ENCODE peak calls at places on chromosomes 3 and 15, in four cellular contexts. K, P, A and R are unnamed samples.

GRCh38 chr3:14550651-14551611 is 10.8 kb upstream of the GRIP2 start:
- DNase-seq in K (peak), P (no peak), A (no peak), R (no peak)

GRCh38 chr3:16801698-16802097 is 83.1 kb upstream of the PLCL2 start:
- DNase-seq in K (peak), P (no peak), A (no peak), R (peak)

GRCh38 chr15:79811406-79812405 is 85.1 kb downstream of the MTHFS start:
- DNase-seq in K (peak), P (peak), A (no peak), R (peak)

GRCh38 chr3:10366681-10367101 is 45.8 kb upstream of the SEC13 start:
- DNase-seq in K (peak), P (no peak), A (no peak), R (peak)

GRCh38 chr3:27617552-27617951 is 104.6 kb downstream of the EOMES start:
- DNase-seq in K (no peak), P (no peak), A (no peak), R (no peak)

GRCh38 chr3:176906046-176906905 is 291.0 kb downstream of the TBL1XR1 start:
- DNase-seq in K (peak), P (peak), A (no peak), R (peak)

GRCh38 chr15:32682569-32682968 is 35.2 kb upstream of the GREM1 start:
- DNase-seq in K (peak), P (no peak), A (no peak), R (no peak)

GRCh38 chr3:53234130-53234840 is 21.5 kb downstream of the TKT start:
- DNase-seq in K (no peak), P (no peak), A (no peak), R (no peak)

GRCh38 chr3:170835346-170835745 is 34.6 kb downstream of the RPL22L1 start:
- DNase-seq in K (no peak), P (peak), A (no peak), R (no peak)

GRCh38 chr3:13262493-13263211 is 157.5 kb downstream of the NUP210 start:
- DNase-seq in K (peak), P (no peak), A (no peak), R (no peak)

GRCh38 chr3:186670148-186670547 is 4.3 kb downstream of the HRG start:
- DNase-seq in K (no peak), P (no peak), A (no peak), R (no peak)

GRCh38 chr3:52218454-52218853 is 7.0 kb downstream of the TLR9 start:
- DNase-seq in K (no peak), P (no peak), A (no peak), R (no peak)

GRCh38 chr15:57165992-57166391 is 210.3 kb upstream of the CGNL1 start:
- DNase-seq in K (peak), P (no peak), A (no peak), R (no peak)

GRCh38 chr15:87707076-87707475 is 549.5 kb downstream of the NTRK3 start:
- DNase-seq in K (no peak), P (no peak), A (no peak), R (no peak)

GRCh38 chr3:71476950-71477349 is 106.6 kb downstream of the FOXP1 start:
- DNase-seq in K (no peak), P (no peak), A (no peak), R (no peak)

GRCh38 chr15:89326316-89326715 is 8.3 kb downstream of the POLG start:
- DNase-seq in K (no peak), P (no peak), A (no peak), R (no peak)

GRCh38 chr3:13148561-13149330 is 75.5 kb upstream of the IQSEC1 start:
- DNase-seq in K (no peak), P (no peak), A (no peak), R (no peak)

GRCh38 chr3:50610992-50611463 is 546 bp downstream of the CISH start:
- DNase-seq in K (no peak), P (no peak), A (no peak), R (no peak)

GRCh38 chr3:39264053-39264452 is 15.8 kb downstream of the CX3CR1 start:
- DNase-seq in K (no peak), P (no peak), A (no peak), R (no peak)

GRCh38 chr3:23685484-23686258 is 120.1 kb upstream of the UBE2E1 start:
- DNase-seq in K (peak), P (peak), A (no peak), R (peak)

GRCh38 chr15:93943607-93944006 is 287.8 kb upstream of the MCTP2 start:
- DNase-seq in K (peak), P (peak), A (no peak), R (no peak)

GRCh38 chr15:48385431-48385830 is 54.2 kb downstream of the DUT start:
- DNase-seq in K (peak), P (no peak), A (no peak), R (peak)

GRCh38 chr3:79928687-79929408 is 161.1 kb upstream of the ROBO1 start:
- DNase-seq in K (no peak), P (no peak), A (no peak), R (no peak)

GRCh38 chr3:107082527-107082926 is 294.7 kb upstream of the CCDC54 start:
- DNase-seq in K (peak), P (no peak), A (no peak), R (no peak)

GRCh38 chr3:133124511-133124910 is 86.3 kb downstream of the TMEM108 start:
- DNase-seq in K (no peak), P (peak), A (no peak), R (no peak)

GRCh38 chr3:197003461-197004385 is 25.9 kb downstream of the MELTF start:
- DNase-seq in K (no peak), P (peak), A (peak), R (no peak)

GRCh38 chr3:171123913-171124312 is 97.4 kb upstream of the SLC2A2 start:
- DNase-seq in K (no peak), P (no peak), A (no peak), R (no peak)

GRCh38 chr15:78396976-78397375 is 41.0 kb upstream of the IREB2 start:
- DNase-seq in K (peak), P (no peak), A (peak), R (no peak)

GRCh38 chr15:94596707-94597106 is 365.3 kb downstream of the MCTP2 start:
- DNase-seq in K (no peak), P (no peak), A (no peak), R (no peak)

GRCh38 chr3:113151475-113152031 is 59.8 kb upstream of the BOC start:
- DNase-seq in K (no peak), P (no peak), A (no peak), R (no peak)

GRCh38 chr3:156902916-156903315 is 76.8 kb downstream of the LEKR1 start:
- DNase-seq in K (no peak), P (no peak), A (no peak), R (no peak)

GRCh38 chr15:33330931-33331330 is 20.2 kb downstream of the RYR3 start:
- DNase-seq in K (no peak), P (no peak), A (no peak), R (no peak)

GRCh38 chr3:37863949-37864822 is 2.5 kb downstream of the CTDSPL start:
- DNase-seq in K (no peak), P (peak), A (peak), R (no peak)

GRCh38 chr3:180102134-180102533 is 65.4 kb upstream of the PEX5L start:
- DNase-seq in K (no peak), P (no peak), A (peak), R (no peak)

GRCh38 chr3:76698136-76698535 is 341.8 kb upstream of the ROBO2 start:
- DNase-seq in K (no peak), P (no peak), A (no peak), R (no peak)

DNA sequence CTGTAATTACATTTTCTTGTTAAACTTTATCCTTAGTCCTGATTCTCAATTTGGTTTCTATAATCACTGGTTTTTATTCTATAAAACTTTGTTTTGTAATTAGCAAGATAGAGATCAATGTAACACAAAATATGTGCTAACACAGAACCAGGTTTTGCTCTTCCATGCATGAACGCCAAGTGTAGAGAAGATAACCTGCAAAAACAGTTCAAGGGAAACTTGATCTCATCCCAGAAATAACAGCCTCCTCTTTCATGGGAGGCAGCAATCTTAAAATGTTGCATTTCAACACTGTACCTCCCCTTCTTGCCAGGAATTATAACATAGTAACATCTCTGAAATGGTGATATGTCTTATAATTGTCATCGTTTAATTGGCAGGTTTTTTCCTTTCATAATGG is 86.3 kb upstream of the STT3B start:
- DNase-seq in K (no peak), P (no peak), A (no peak), R (no peak)
- TF ChIP-seq CTCF in K (no peak), P (no peak), A (no peak), R (no peak)

GRCh38 chr3:130242850-130243569 is 102.5 kb upstream of the COL6A5 start:
- DNase-seq in K (peak), P (no peak), A (no peak), R (no peak)
- TF ChIP-seq CTCF in K (no peak), P (peak), A (peak), R (peak)

DNA sequence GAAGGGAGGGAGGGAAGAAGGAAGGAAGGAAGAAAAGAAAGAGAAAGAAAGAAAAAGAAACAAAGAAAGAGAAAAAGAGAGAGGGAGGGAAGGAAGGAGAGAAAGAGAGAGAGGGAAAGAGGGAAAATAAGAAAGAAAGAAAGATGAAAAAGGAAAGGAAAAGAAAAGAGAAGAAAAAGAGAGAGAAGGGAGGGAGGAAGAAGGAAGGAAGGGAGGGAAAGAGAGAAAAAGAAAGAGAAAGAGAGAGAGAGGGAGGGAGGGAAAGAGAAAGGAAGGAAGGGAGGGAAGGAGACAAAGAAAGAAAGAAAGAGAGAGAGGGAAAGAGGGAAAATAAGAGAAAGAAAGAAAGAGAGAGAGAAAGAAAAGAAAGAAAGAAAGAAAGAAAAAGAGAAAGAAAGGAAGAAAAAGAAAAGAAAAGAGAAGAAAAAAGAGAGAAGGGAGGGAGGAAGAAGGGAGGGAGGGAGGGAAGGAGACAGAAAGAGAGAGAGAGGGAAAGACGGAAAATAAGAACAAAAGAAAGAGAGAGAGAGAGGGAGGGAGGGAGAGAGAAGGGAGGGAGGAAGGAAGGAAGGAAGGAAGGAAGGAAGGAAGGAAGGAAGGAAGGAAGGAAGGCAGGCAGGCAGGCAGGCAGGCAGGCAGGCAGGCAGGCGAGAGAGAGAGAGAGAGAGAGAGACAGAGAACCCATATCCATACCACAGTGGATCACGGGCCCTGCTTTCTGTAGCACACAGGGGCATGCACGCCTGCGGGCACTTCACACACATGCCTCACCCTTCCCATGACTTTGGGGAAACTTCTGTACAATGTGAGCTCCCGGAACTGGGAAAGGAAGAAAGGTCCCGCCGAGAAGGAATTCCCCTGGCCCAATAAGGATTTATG is 52.5 kb downstream of the ADCY5 start:
- DNase-seq in K (no peak), P (no peak), A (no peak), R (no peak)
- TF ChIP-seq CTCF in K (no peak), P (no peak), A (no peak), R (no peak)

GRCh38 chr3:9249273-9250192 is at the start of gene SRGAP3:
- DNase-seq in K (peak), P (peak), A (peak), R (peak)
- TF ChIP-seq CTCF in K (peak), P (peak), A (peak), R (no peak)

DNA sequence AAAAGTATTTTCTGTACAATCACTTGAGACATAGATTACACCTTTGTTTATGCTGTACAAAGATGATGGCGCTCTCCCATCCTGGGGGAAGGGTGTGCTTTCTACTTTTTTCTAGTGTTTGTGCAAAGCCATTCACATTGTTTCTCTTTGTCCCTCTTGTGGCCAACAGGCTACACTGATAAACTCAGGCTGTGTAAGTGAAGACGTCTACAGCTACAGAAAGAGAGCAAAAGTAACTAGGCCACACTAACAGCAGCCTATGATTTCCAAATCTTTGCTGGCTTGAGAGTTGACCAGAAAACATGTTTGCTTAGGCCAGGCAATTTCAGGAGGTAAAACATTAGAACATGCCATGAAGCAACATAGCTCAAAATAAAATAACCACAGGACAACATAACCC is 75.1 kb downstream of the FOXB1 start:
- DNase-seq in K (peak), P (no peak), A (no peak), R (no peak)
- TF ChIP-seq CTCF in K (peak), P (peak), A (peak), R (peak)

GRCh38 chr3:187913617-187914033 is 168.4 kb upstream of the BCL6 start:
- DNase-seq in K (peak), P (no peak), A (no peak), R (peak)

GRCh38 chr3:187906416-187906815 is 161.1 kb upstream of the BCL6 start:
- DNase-seq in K (no peak), P (no peak), A (no peak), R (no peak)

GRCh38 chr3:187906922-187907321 is 161.7 kb upstream of the BCL6 start:
- DNase-seq in K (no peak), P (no peak), A (no peak), R (no peak)

GRCh38 chr3:187912007-187912406 is 166.7 kb upstream of the BCL6 start:
- DNase-seq in K (no peak), P (no peak), A (no peak), R (no peak)

GRCh38 chr3:187909871-187910270 is 164.6 kb upstream of the BCL6 start:
- DNase-seq in K (peak), P (no peak), A (no peak), R (no peak)
- TF ChIP-seq CTCF in K (no peak), P (no peak), A (no peak), R (no peak)

GRCh38 chr3:174355505-174355904 is 503.6 kb upstream of the NAALADL2 start:
- DNase-seq in K (peak), P (no peak), A (no peak), R (no peak)
- TF ChIP-seq CTCF in K (peak), P (peak), A (peak), R (no peak)

GRCh38 chr3:192892981-192893827 is 24.5 kb downstream of the MB21D2 start:
- DNase-seq in K (peak), P (no peak), A (peak), R (no peak)
- TF ChIP-seq CTCF in K (no peak), P (no peak), A (no peak), R (no peak)

GRCh38 chr15:74788042-74788715 is 6.3 kb downstream of the CSK start:
- DNase-seq in K (no peak), P (no peak), A (no peak), R (no peak)
- TF ChIP-seq CTCF in K (no peak), P (no peak), A (peak), R (no peak)

GRCh38 chr3:100737334-100737733 is 28.0 kb downstream of the TFG start:
- DNase-seq in K (peak), P (no peak), A (no peak), R (no peak)
- TF ChIP-seq CTCF in K (peak), P (peak), A (peak), R (peak)